ENCODE peak calls at places on chromosomes 16 and 17, in eight cellular contexts. One of them, this sample, is unnamed. For H3K9me3, the result is how much of the 10 kb centered on the place peaks cover.

GRCh38 chr17:17681744-17682292 is 560 bp downstream of the RAI1 start:
- DNase-seq in IMR-90: no peak
- DNase-seq in adipocyte: peak
- DNase-seq in CD8-positive, alpha-beta T cell: peak
- DNase-seq in CD4-positive, alpha-beta T cell: peak
- DNase-seq in T-helper 17 cell: peak
- DNase-seq in Panc1: no peak
- DNase-seq in right atrium auricular region: no peak
- DNase-seq in this sample: peak

GRCh38 chr16:65598626-65599025 is 476.8 kb upstream of the CDH11 start:
- DNase-seq in CD8-positive, alpha-beta T cell: no peak
- DNase-seq in CD4-positive, alpha-beta T cell: no peak
- DNase-seq in Panc1: no peak
- DNase-seq in right atrium auricular region: no peak
- DNase-seq in adipocyte: no peak
- DNase-seq in T-helper 17 cell: no peak
- DNase-seq in IMR-90: no peak
- DNase-seq in this sample: no peak

GRCh38 chr16:85592700-85593502 is 20.2 kb upstream of the GSE1 start:
- DNase-seq in T-helper 17 cell: no peak
- DNase-seq in CD8-positive, alpha-beta T cell: no peak
- DNase-seq in IMR-90: peak
- DNase-seq in right atrium auricular region: no peak
- DNase-seq in Panc1: no peak
- DNase-seq in adipocyte: peak
- DNase-seq in CD4-positive, alpha-beta T cell: no peak
- DNase-seq in this sample: no peak

GRCh38 chr17:12719948-12720347 is 54.3 kb downstream of the MYOCD start:
- DNase-seq in IMR-90: no peak
- DNase-seq in Panc1: no peak
- DNase-seq in CD8-positive, alpha-beta T cell: no peak
- DNase-seq in CD4-positive, alpha-beta T cell: no peak
- DNase-seq in adipocyte: no peak
- DNase-seq in T-helper 17 cell: no peak
- DNase-seq in right atrium auricular region: no peak
- DNase-seq in this sample: no peak

GRCh38 chr17:77466596-77467223 is 325.9 kb downstream of the SEC14L1 start:
- DNase-seq in right atrium auricular region: no peak
- DNase-seq in CD8-positive, alpha-beta T cell: no peak
- DNase-seq in Panc1: no peak
- DNase-seq in T-helper 17 cell: no peak
- DNase-seq in CD4-positive, alpha-beta T cell: no peak
- DNase-seq in adipocyte: no peak
- DNase-seq in IMR-90: no peak
- DNase-seq in this sample: peak

GRCh38 chr17:50173335-50173941 is 7.6 kb downstream of the SGCA start:
- DNase-seq in adipocyte: peak
- DNase-seq in CD8-positive, alpha-beta T cell: no peak
- DNase-seq in Panc1: no peak
- DNase-seq in CD4-positive, alpha-beta T cell: no peak
- DNase-seq in right atrium auricular region: no peak
- DNase-seq in IMR-90: peak
- DNase-seq in T-helper 17 cell: no peak
- DNase-seq in this sample: peak

GRCh38 chr17:57440522-57441269 is 184.4 kb downstream of the MSI2 start:
- DNase-seq in CD4-positive, alpha-beta T cell: peak
- DNase-seq in adipocyte: peak
- DNase-seq in Panc1: no peak
- DNase-seq in CD8-positive, alpha-beta T cell: peak
- DNase-seq in IMR-90: peak
- DNase-seq in right atrium auricular region: peak
- DNase-seq in T-helper 17 cell: no peak
- DNase-seq in this sample: peak

GRCh38 chr17:65886240-65886639 is 305.7 kb downstream of the CEP112 start:
- DNase-seq in right atrium auricular region: no peak
- DNase-seq in IMR-90: peak
- DNase-seq in T-helper 17 cell: no peak
- DNase-seq in CD4-positive, alpha-beta T cell: no peak
- DNase-seq in adipocyte: peak
- DNase-seq in CD8-positive, alpha-beta T cell: no peak
- DNase-seq in Panc1: no peak
- DNase-seq in this sample: no peak

GRCh38 chr16:78742501-78743283 is 643.2 kb downstream of the WWOX start:
- DNase-seq in adipocyte: no peak
- DNase-seq in IMR-90: peak
- DNase-seq in CD4-positive, alpha-beta T cell: peak
- DNase-seq in right atrium auricular region: no peak
- DNase-seq in CD8-positive, alpha-beta T cell: peak
- DNase-seq in Panc1: no peak
- DNase-seq in T-helper 17 cell: peak
- DNase-seq in this sample: no peak

GRCh38 chr17:2634361-2634960 is 41.0 kb downstream of the PAFAH1B1 start:
- DNase-seq in CD8-positive, alpha-beta T cell: no peak
- DNase-seq in CD4-positive, alpha-beta T cell: no peak
- DNase-seq in Panc1: peak
- DNase-seq in right atrium auricular region: no peak
- DNase-seq in IMR-90: peak
- DNase-seq in adipocyte: no peak
- DNase-seq in T-helper 17 cell: no peak
- DNase-seq in this sample: no peak

GRCh38 chr17:16987830-16988601 is 16.1 kb upstream of the TNFRSF13B start:
- DNase-seq in right atrium auricular region: peak
- DNase-seq in IMR-90: peak
- DNase-seq in T-helper 17 cell: no peak
- DNase-seq in adipocyte: peak
- DNase-seq in CD8-positive, alpha-beta T cell: peak
- DNase-seq in Panc1: no peak
- DNase-seq in CD4-positive, alpha-beta T cell: peak
- DNase-seq in this sample: peak

GRCh38 chr17:17028059-17028877 is 14.0 kb upstream of the MPRIP start:
- DNase-seq in CD4-positive, alpha-beta T cell: no peak
- DNase-seq in IMR-90: peak
- DNase-seq in T-helper 17 cell: no peak
- DNase-seq in CD8-positive, alpha-beta T cell: no peak
- DNase-seq in adipocyte: peak
- DNase-seq in Panc1: no peak
- DNase-seq in right atrium auricular region: peak
- DNase-seq in this sample: peak

GRCh38 chr16:85394511-85395206 is 218.5 kb upstream of the GSE1 start:
- DNase-seq in IMR-90: no peak
- DNase-seq in right atrium auricular region: no peak
- DNase-seq in CD4-positive, alpha-beta T cell: no peak
- DNase-seq in Panc1: no peak
- DNase-seq in T-helper 17 cell: no peak
- DNase-seq in adipocyte: no peak
- DNase-seq in CD8-positive, alpha-beta T cell: no peak
- DNase-seq in this sample: peak

GRCh38 chr17:43803758-43804157 is 23.5 kb downstream of the CFAP97D1 start:
- DNase-seq in IMR-90: peak
- DNase-seq in Panc1: no peak
- DNase-seq in CD8-positive, alpha-beta T cell: no peak
- DNase-seq in right atrium auricular region: no peak
- DNase-seq in CD4-positive, alpha-beta T cell: no peak
- DNase-seq in T-helper 17 cell: no peak
- DNase-seq in adipocyte: no peak
- DNase-seq in this sample: no peak

GRCh38 chr17:36851230-36851629 is 86.0 kb upstream of the LHX1 start:
- DNase-seq in T-helper 17 cell: no peak
- DNase-seq in right atrium auricular region: no peak
- DNase-seq in CD8-positive, alpha-beta T cell: no peak
- DNase-seq in CD4-positive, alpha-beta T cell: no peak
- DNase-seq in IMR-90: peak
- DNase-seq in Panc1: peak
- DNase-seq in adipocyte: no peak
- DNase-seq in this sample: no peak

GRCh38 chr16:83336630-83337029 is 471.1 kb upstream of the HSBP1 start:
- DNase-seq in T-helper 17 cell: no peak
- DNase-seq in CD4-positive, alpha-beta T cell: no peak
- DNase-seq in adipocyte: peak
- DNase-seq in CD8-positive, alpha-beta T cell: no peak
- DNase-seq in right atrium auricular region: no peak
- DNase-seq in Panc1: no peak
- DNase-seq in IMR-90: peak
- DNase-seq in this sample: no peak

GRCh38 chr17:37700881-37701280 is 44.0 kb downstream of the HNF1B start:
- DNase-seq in CD8-positive, alpha-beta T cell: no peak
- DNase-seq in T-helper 17 cell: no peak
- DNase-seq in IMR-90: peak
- DNase-seq in CD4-positive, alpha-beta T cell: no peak
- DNase-seq in right atrium auricular region: no peak
- DNase-seq in adipocyte: no peak
- DNase-seq in Panc1: no peak
- DNase-seq in this sample: no peak

DNA sequence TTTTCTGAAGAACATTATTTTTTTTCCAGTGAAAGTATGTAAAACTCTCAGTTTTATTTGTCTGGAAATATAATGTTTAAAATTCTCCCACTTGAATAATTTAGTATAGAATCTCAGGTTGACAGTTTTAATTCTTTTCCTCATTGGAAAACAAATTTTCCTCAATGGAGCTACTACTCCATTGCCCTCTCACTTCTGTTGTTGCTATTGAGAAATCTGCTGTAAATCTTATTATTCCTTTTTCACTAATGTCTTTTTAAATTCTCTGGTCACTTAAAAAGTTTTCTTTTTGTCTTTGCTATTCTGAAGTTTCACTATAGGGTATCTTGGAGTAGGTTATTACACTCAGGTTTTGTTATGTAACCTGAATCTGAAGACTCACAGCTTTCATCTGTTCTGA is 216.1 kb upstream of the PMFBP1 start:
- DNase-seq in IMR-90: no peak
- DNase-seq in adipocyte: no peak
- DNase-seq in T-helper 17 cell: no peak
- DNase-seq in right atrium auricular region: no peak
- DNase-seq in CD8-positive, alpha-beta T cell: no peak
- DNase-seq in CD4-positive, alpha-beta T cell: no peak
- DNase-seq in Panc1: no peak
- DNase-seq in this sample: no peak
- H3K9me3 ChIP-seq in IMR-90: under half
- H3K9me3 ChIP-seq in adipocyte: under half
- H3K9me3 ChIP-seq in T-helper 17 cell: under half
- H3K9me3 ChIP-seq in right atrium auricular region: under half
- H3K9me3 ChIP-seq in CD8-positive, alpha-beta T cell: under half
- H3K9me3 ChIP-seq in CD4-positive, alpha-beta T cell: under half
- H3K9me3 ChIP-seq in Panc1: under half
- H3K9me3 ChIP-seq in this sample: under half

DNA sequence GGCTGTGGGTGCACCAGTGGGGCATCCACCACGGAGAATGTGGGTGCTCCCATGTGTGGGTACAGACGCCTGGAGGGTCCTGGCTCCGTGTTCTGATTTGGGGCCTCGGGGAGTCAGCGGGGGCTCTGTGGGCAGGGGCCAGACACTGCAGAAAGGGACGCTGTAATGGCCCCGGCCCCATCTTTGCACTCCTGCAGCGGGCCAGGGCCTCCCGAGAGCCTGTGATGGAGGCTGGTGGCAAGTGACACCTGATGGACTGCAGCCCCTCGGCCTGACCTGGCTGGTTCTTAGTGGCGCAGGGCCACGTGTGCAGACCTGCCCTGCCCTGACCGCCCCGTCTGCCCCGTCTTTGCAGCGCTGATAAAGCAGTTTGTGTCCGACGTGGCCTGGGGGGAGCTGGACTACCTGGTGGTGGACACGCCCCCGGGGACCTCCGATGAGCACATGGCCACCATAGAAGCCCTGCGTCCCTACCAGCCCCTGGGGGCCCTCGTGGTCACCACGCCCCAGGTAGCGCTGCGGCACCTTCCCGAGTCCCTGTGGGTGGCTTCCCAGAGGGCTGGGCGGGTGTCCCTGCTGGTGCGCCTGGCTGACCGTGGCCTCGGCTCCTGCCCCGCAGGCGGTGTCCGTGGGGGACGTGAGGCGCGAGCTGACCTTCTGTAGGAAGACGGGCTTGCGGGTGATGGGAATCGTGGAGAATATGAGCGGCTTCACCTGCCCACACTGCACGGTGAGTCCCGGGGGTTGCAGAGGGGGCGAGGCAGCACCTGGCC is 4.7 kb downstream of the NUBP2 start:
- DNase-seq in IMR-90: no peak
- DNase-seq in CD8-positive, alpha-beta T cell: no peak
- DNase-seq in T-helper 17 cell: peak
- DNase-seq in CD4-positive, alpha-beta T cell: no peak
- DNase-seq in right atrium auricular region: no peak
- DNase-seq in adipocyte: no peak
- DNase-seq in Panc1: no peak
- DNase-seq in this sample: peak
- H3K9me3 ChIP-seq in IMR-90: under half
- H3K9me3 ChIP-seq in CD8-positive, alpha-beta T cell: under half
- H3K9me3 ChIP-seq in T-helper 17 cell: under half
- H3K9me3 ChIP-seq in CD4-positive, alpha-beta T cell: under half
- H3K9me3 ChIP-seq in right atrium auricular region: under half
- H3K9me3 ChIP-seq in adipocyte: under half
- H3K9me3 ChIP-seq in Panc1: under half
- H3K9me3 ChIP-seq in this sample: under half

DNA sequence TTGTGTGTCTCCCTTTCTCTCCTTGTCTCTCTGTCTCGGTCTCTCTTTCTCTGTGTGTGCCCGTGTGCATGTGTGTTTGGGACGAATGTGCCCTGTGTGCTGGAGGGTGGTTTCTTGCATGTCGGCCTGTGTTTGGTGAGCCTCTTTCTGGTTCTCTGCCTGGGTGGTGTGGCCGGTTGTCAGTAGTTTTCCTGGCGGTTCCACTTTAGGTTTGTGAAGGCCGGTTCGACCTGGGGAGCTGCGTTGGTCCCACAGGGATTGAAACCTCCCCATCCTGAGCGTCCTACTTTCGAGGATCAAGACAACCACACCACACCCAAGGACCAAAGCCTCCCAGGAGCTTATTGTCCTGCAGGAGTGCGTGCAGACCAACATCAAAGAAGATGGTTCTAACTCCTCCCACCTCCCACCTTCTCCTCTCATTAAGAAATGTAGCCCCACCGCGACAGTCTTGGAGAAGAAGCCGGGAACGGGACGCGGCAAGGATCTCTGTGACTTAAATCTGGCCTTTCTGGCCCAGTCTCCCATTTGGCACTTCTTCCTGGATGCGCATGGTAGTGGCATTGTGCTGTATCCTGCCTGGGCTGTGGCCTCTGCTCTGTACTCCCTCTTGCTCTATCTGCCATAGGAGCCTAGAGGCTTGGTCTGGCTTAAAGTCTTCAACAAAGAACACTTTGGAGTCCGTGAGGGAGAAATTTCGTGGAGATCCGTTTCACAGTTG is 1685.0 kb downstream of the TP53TG3F start:
- DNase-seq in IMR-90: no peak
- DNase-seq in right atrium auricular region: no peak
- DNase-seq in CD4-positive, alpha-beta T cell: no peak
- DNase-seq in CD8-positive, alpha-beta T cell: no peak
- DNase-seq in T-helper 17 cell: no peak
- DNase-seq in Panc1: no peak
- DNase-seq in adipocyte: no peak
- DNase-seq in this sample: no peak
- H3K9me3 ChIP-seq in IMR-90: half or more
- H3K9me3 ChIP-seq in right atrium auricular region: under half
- H3K9me3 ChIP-seq in CD4-positive, alpha-beta T cell: under half
- H3K9me3 ChIP-seq in CD8-positive, alpha-beta T cell: under half
- H3K9me3 ChIP-seq in T-helper 17 cell: under half
- H3K9me3 ChIP-seq in Panc1: under half
- H3K9me3 ChIP-seq in adipocyte: under half
- H3K9me3 ChIP-seq in this sample: under half

DNA sequence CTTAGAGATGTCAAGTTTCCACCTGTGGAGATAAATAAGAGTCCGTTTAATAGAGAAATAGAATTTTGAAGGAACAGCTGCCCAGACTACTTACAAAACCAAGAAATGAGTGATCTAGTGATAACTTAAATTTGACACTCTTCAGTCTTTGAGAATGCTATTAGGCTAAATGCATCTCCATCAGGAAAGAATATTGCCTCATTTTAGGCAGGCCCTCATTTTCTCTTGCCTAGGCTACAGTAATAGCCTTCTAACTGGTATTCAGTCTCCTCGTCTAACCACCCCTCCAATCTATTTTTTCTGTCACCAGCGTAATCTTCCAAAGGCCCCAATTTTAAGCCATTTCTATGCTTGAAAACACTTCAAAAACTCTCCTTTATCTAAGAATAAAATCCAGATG is 537.8 kb upstream of the CA10 start:
- DNase-seq in CD8-positive, alpha-beta T cell: no peak
- DNase-seq in T-helper 17 cell: no peak
- DNase-seq in adipocyte: no peak
- DNase-seq in CD4-positive, alpha-beta T cell: no peak
- DNase-seq in Panc1: no peak
- DNase-seq in IMR-90: no peak
- DNase-seq in right atrium auricular region: no peak
- DNase-seq in this sample: no peak
- H3K9me3 ChIP-seq in CD8-positive, alpha-beta T cell: under half
- H3K9me3 ChIP-seq in T-helper 17 cell: under half
- H3K9me3 ChIP-seq in adipocyte: under half
- H3K9me3 ChIP-seq in CD4-positive, alpha-beta T cell: under half
- H3K9me3 ChIP-seq in Panc1: under half
- H3K9me3 ChIP-seq in IMR-90: under half
- H3K9me3 ChIP-seq in right atrium auricular region: under half
- H3K9me3 ChIP-seq in this sample: under half

This sample was measured in psoas muscle.